ENCODE peak calls at places on chromosomes 3 and 15, in four cellular contexts. Z is body of pancreas, I is neural progenitor cell, D is IMR-90. W is an unnamed sample.

GRCh38 chr3:140247775-140248174 is 312.8 kb downstream of the CLSTN2 start:
- DNase-seq in Z (no peak), I (no peak), D (no peak), W (no peak)

GRCh38 chr3:187955076-187955952 is 198.6 kb upstream of the LPP start:
- DNase-seq in D (peak; percentile 93), Z (peak; percentile 41), I (no peak), W (peak; percentile 22)

GRCh38 chr3:145767909-145768308 is 393.1 kb downstream of the PLOD2 start:
- DNase-seq in D (no peak), Z (no peak), I (no peak), W (no peak)

GRCh38 chr15:60844010-60844409 is 365.1 kb upstream of the ICE2 start:
- DNase-seq in Z (no peak), D (no peak), I (no peak), W (no peak)

GRCh38 chr3:8746780-8747345 is 13.3 kb downstream of the CAV3 start:
- DNase-seq in Z (no peak), I (no peak), D (no peak), W (no peak)

GRCh38 chr15:85477730-85478129 is 97.3 kb downstream of the AKAP13 start:
- DNase-seq in D (peak; percentile 86), I (no peak), Z (no peak), W (no peak)

GRCh38 chr3:170267793-170268192 is 45.6 kb downstream of the PRKCI start:
- DNase-seq in Z (no peak), D (no peak), I (no peak), W (no peak)

GRCh38 chr3:179871782-179872181 is 165.0 kb downstream of the PEX5L start:
- DNase-seq in D (no peak), Z (no peak), I (peak; percentile 25), W (no peak)

GRCh38 chr3:12815719-12816118 is 19.2 kb downstream of the CAND2 start:
- DNase-seq in I (no peak), Z (no peak), D (no peak), W (no peak)

GRCh38 chr3:16300881-16301359 is 35.9 kb downstream of the OXNAD1 start:
- DNase-seq in I (no peak), Z (no peak), D (no peak), W (no peak)

GRCh38 chr3:184635126-184635525 is 73.5 kb downstream of the EPHB3 start:
- DNase-seq in Z (no peak), I (no peak), D (no peak), W (no peak)

GRCh38 chr3:78823859-78824258 is 943.9 kb downstream of the ROBO1 start:
- DNase-seq in I (no peak), Z (no peak), D (peak; percentile 61), W (no peak)

GRCh38 chr3:53998980-53999379 is 107.3 kb upstream of the SELENOK start:
- DNase-seq in D (no peak), Z (no peak), I (no peak), W (no peak)

GRCh38 chr15:68278345-68279217 is 1.0 kb downstream of the FEM1B start:
- DNase-seq in I (no peak), D (peak; percentile 35), Z (peak; percentile 74), W (peak; percentile 49)
- H3K4me3 ChIP-seq in I (peak overlapping the region; percentile 68), D (peak overlapping the region; percentile 86), Z (peak overlapping the region; percentile 88), W (peak overlapping the region; percentile 68)

GRCh38 chr3:6394944-6395343 is 466.0 kb upstream of the GRM7 start:
- DNase-seq in I (no peak), D (no peak), Z (no peak), W (no peak)

GRCh38 chr3:6392123-6392522 is 468.8 kb upstream of the GRM7 start:
- DNase-seq in Z (no peak), D (no peak), I (no peak), W (no peak)
- TF ChIP-seq CTCF in Z (no peak), D (no peak), I (no peak), W (no peak)

GRCh38 chr3:160368804-160369203 is 30.2 kb downstream of the IFT80 start:
- DNase-seq in Z (no peak), I (no peak), D (no peak), W (no peak)
- H3K4me3 ChIP-seq in Z (no peak overlapping the region), I (no peak overlapping the region), D (no peak overlapping the region), W (no peak overlapping the region)

GRCh38 chr3:48897401-48898376 is 993 bp downstream of the SLC25A20 start:
- DNase-seq in Z (peak; percentile 9), D (no peak), I (no peak), W (peak; percentile 36)

GRCh38 chr3:48899298-48899697 is 616 bp upstream of the SLC25A20 start:
- DNase-seq in D (no peak), Z (no peak), I (no peak), W (no peak)

GRCh38 chr3:48896991-48897390 is 1.7 kb downstream of the SLC25A20 start:
- DNase-seq in D (no peak), Z (no peak), I (no peak), W (no peak)

GRCh38 chr3:48898383-48899234 is at the start of gene SLC25A20:
- DNase-seq in I (peak; percentile 91), D (peak; percentile 78), Z (peak; percentile 93), W (peak; percentile 96)
- TF ChIP-seq CTCF in I (peak; percentile 3), D (no peak), Z (no peak), W (no peak)

GRCh38 chr3:128618398-128618726 is 32.3 kb downstream of the RPN1 start:
- DNase-seq in D (no peak), Z (no peak), I (no peak), W (no peak)
- H3K4me3 ChIP-seq in D (peak overlapping the region; percentile 66), Z (no peak overlapping the region), I (peak overlapping the region; percentile 81), W (peak overlapping the region; percentile 90)

DNA sequence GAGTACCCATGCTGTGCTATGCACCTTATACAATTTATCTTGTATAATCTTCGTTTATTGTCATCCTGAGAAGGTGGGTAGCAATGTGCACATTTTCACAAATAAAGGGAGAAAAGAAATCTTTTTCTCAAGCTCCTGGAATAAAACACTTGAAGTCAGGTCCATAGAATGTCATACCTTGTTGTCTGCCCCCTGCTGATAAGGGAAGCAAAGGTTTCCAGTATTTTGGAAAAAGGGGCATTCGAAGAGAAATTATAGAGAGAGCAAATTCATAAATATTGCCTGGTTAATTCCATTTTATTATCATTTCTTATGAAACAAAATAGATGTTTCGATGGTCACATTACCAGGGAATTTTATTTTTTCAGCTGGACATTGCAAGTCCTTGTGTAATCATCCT is 277.8 kb downstream of the RAP2B start:
- DNase-seq in D (peak; percentile 8), Z (no peak), I (no peak), W (no peak)
- TF ChIP-seq CTCF in D (peak; percentile 22), Z (no peak), I (no peak), W (no peak)

GRCh38 chr3:52025453-52025852 is 29.8 kb upstream of the RPL29 start:
- DNase-seq in I (no peak), Z (no peak), D (no peak), W (no peak)

GRCh38 chr3:52024765-52025452 is 29.2 kb upstream of the RPL29 start:
- DNase-seq in Z (no peak), I (no peak), D (no peak), W (no peak)

GRCh38 chr3:52023101-52023770 is 27.5 kb upstream of the RPL29 start:
- DNase-seq in I (no peak), D (no peak), Z (no peak), W (no peak)

GRCh38 chr3:52022323-52023100 is 26.8 kb upstream of the RPL29 start:
- DNase-seq in Z (no peak), D (peak; percentile 38), I (peak; percentile 61), W (no peak)

GRCh38 chr3:52023860-52024764 is 28.4 kb upstream of the RPL29 start:
- DNase-seq in D (no peak), Z (no peak), I (no peak), W (no peak)
- H3K4me3 ChIP-seq in D (no peak overlapping the region), Z (no peak overlapping the region), I (no peak overlapping the region), W (no peak overlapping the region)

DNA sequence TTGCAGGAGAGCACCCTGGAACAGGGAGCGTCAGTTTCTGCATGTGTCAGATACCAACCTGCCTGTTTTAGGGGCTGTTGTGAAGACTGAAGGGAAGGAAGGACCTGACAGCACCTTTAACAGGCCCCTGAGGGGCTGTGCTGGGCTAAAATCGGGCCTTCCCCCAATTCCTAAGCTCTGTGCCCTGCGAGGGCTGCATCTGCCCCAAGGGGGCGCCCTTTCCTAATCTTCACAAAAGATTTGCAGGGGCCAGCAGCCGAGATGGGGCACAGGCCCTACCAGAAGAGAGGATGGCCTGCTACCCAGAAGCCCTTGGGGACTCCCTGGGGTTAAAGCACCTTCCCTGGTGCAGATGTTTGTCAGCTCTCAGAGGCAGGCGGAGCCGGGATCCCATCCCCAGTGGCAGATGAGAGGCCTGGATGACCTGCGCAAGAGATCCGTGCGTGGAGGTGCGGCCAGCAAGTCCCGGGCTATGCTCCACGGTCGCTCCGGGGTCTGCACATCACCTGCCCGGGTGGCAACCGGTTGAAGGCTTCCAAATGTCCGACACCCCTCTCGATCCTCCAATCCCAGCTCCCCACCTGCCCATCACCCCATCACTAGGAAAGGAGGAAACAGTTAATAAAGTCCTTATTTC is 53.6 kb downstream of the RHCG start:
- DNase-seq in Z (peak; percentile 72), I (peak; percentile 89), D (peak; percentile 8), W (peak; percentile 58)
- TF ChIP-seq CTCF in Z (peak; percentile 77), I (peak; percentile 91), D (peak; percentile 52), W (peak; percentile 48)

GRCh38 chr3:123002100-123002748 is 25.3 kb downstream of the SEMA5B start:
- DNase-seq in D (no peak), I (peak; percentile 53), Z (no peak), W (no peak)
- H3K4me3 ChIP-seq in D (no peak overlapping the region), I (no peak overlapping the region), Z (no peak overlapping the region), W (no peak overlapping the region)

W was measured in colonic mucosa.